ENCODE peak calls at places on chromosomes 5 and 9, in six cellular contexts. Y is T follicular helper cell; S is skeletal muscle cell; P is activated T-helper 1 cell treated with anti-CD3 and anti-CD28 coated beads, Interleukin-12 subunit alpha, Interleukin-12 subunit beta, Interleukin-2, Interleukin-4 antibody, amounts not matched to agents 30 ng/mL and 10 ng/mL and 1 ng/mL, durations not matched to agents 14 hours and 24 hours and 36 hours; I is Calu3; J is naive thymus-derived CD8-positive, alpha-beta T cell. L is an unnamed sample.

GRCh38 chr9:91285729-91286353 is 75.9 kb downstream of the AUH start:
- DNase-seq in Y (no peak), S (no peak), P (no peak), I (no peak), J (no peak), L (no peak)

GRCh38 chr9:86353591-86354047 is 591 bp downstream of the TUT7 start:
- DNase-seq in Y (no peak), S (no peak), P (no peak), I (peak), J (no peak), L (peak)

GRCh38 chr5:73596705-73597328 is 29.2 kb upstream of the ARHGEF28 start:
- DNase-seq in Y (no peak), S (no peak), P (no peak), I (peak), J (no peak), L (peak)

GRCh38 chr5:135019314-135019713 is 14.7 kb downstream of the PITX1 start:
- DNase-seq in Y (no peak), S (no peak), P (no peak), I (no peak), J (peak), L (no peak)

GRCh38 chr9:115035872-115036612 is 81.9 kb downstream of the TNC start:
- DNase-seq in Y (no peak), S (peak), P (no peak), I (no peak), J (no peak), L (peak)

GRCh38 chr9:87160148-87161107 is 213.1 kb upstream of the GAS1 start:
- DNase-seq in Y (no peak), S (peak), P (no peak), I (no peak), J (no peak), L (no peak)

GRCh38 chr5:96017951-96018350 is 56.3 kb upstream of the ELL2 start:
- DNase-seq in Y (no peak), S (peak), P (no peak), I (no peak), J (no peak), L (no peak)

GRCh38 chr5:94017579-94017978 is 276.2 kb upstream of the POU5F2 start:
- DNase-seq in Y (no peak), S (no peak), P (no peak), I (no peak), J (no peak), L (no peak)

GRCh38 chr9:136745389-136746218 is 2.7 kb downstream of the LCN6 start:
- DNase-seq in Y (no peak), S (no peak), P (no peak), I (no peak), J (no peak), L (no peak)